ENCODE peak calls at places on chromosome 22, in nine cellular contexts. Z is DMS 273 treated with DMSO at 0.1 percent for 48 hours; G is neural progenitor cell; K is KG1; H is effector CD4-positive, alpha-beta T cell; L is HTR-8/SVneo; X is NCI-H526; N is T-cell; Q is NCI-H82. Y is an unnamed sample.

GRCh38 chr22:19806213-19807160 is 45.9 kb downstream of the TBX1 start:
- DNase-seq in Z (no peak), G (no peak), K (no peak), H (no peak), L (peak), X (no peak), N (no peak), Q (peak), Y (peak)

GRCh38 chr22:37021710-37022482 is 2.4 kb downstream of the MPST start:
- DNase-seq in Z (no peak), G (peak), K (peak), H (peak), L (no peak), X (no peak), N (peak), Q (peak), Y (peak)

GRCh38 chr22:38353701-38354100 is 36.5 kb upstream of the CSNK1E start:
- DNase-seq in Z (no peak), G (no peak), K (no peak), H (no peak), L (no peak), X (no peak), N (no peak), Q (no peak), Y (no peak)

GRCh38 chr22:24583972-24584790 is 8.7 kb downstream of the LRRC75B start:
- DNase-seq in Z (no peak), G (no peak), K (no peak), H (no peak), L (no peak), X (no peak), N (no peak), Q (no peak), Y (no peak)

GRCh38 chr22:23542933-23543332 is 37.2 kb downstream of the IGLL1 start:
- DNase-seq in Z (no peak), G (no peak), K (no peak), H (no peak), L (no peak), X (no peak), N (no peak), Q (peak), Y (no peak)

GRCh38 chr22:36234919-36235318 is 4.4 kb downstream of the APOL2 start:
- DNase-seq in Z (no peak), G (no peak), K (no peak), H (no peak), L (no peak), X (no peak), N (no peak), Q (no peak), Y (no peak)

GRCh38 chr22:44456661-44457412 is 41.2 kb downstream of the RTL6 start:
- DNase-seq in Z (no peak), G (no peak), K (no peak), H (no peak), L (no peak), X (no peak), N (no peak), Q (no peak), Y (no peak)

GRCh38 chr22:48959496-48959895 is 868.2 kb downstream of the BRD1 start:
- DNase-seq in Z (no peak), G (no peak), K (no peak), H (no peak), L (no peak), X (no peak), N (no peak), Q (no peak), Y (no peak)

GRCh38 chr22:19749876-19750275 is 10.7 kb upstream of the TBX1 start:
- DNase-seq in Z (no peak), G (no peak), K (no peak), H (no peak), L (no peak), X (no peak), N (no peak), Q (no peak), Y (no peak)

GRCh38 chr22:45876136-45877035 is 100.6 kb downstream of the WNT7B start:
- DNase-seq in Z (no peak), G (no peak), K (no peak), H (no peak), L (no peak), X (no peak), N (no peak), Q (no peak), Y (no peak)

GRCh38 chr22:39808087-39808486 is 85.5 kb downstream of the ENTHD1 start:
- DNase-seq in Z (no peak), G (peak), K (no peak), H (peak), L (peak), X (no peak), N (no peak), Q (peak), Y (peak)

GRCh38 chr22:45604239-45604711 is 67.4 kb upstream of the ATXN10 start:
- DNase-seq in Z (no peak), G (no peak), K (no peak), H (no peak), L (no peak), X (no peak), N (no peak), Q (no peak), Y (no peak)

GRCh38 chr22:39197578-39197977 is 45.1 kb upstream of the CBX7 start:
- DNase-seq in Z (no peak), G (no peak), K (no peak), H (no peak), L (no peak), X (no peak), N (no peak), Q (no peak), Y (no peak)

GRCh38 chr22:23774922-23775436 is 2.3 kb downstream of the MMP11 start:
- DNase-seq in Z (no peak), G (peak), K (no peak), H (no peak), L (no peak), X (no peak), N (no peak), Q (no peak), Y (no peak)